ENCODE peak calls at places on chromosomes 7 and 10, in five cellular contexts. J is SJSA1, C is PC-9, H is aorta, A is ascending aorta. F is an unnamed sample.
A peak's percentile ranks its signal among the peaks of the same experiment; 100 is the strongest.

GRCh38 chr10:124152139-124152780 is 58.9 kb upstream of the CHST15 start:
- DNase-seq in J (peak; percentile 83), C (peak; percentile 81), H (peak; percentile 85), A (peak; percentile 85), F (peak; percentile 34)

GRCh38 chr7:75867390-75867717 is 11.5 kb upstream of the RHBDD2 start:
- DNase-seq in J (no peak), C (no peak), H (no peak), A (no peak), F (no peak)

GRCh38 chr10:131814567-131815290 is 86.1 kb upstream of the PPP2R2D start:
- DNase-seq in J (peak; percentile 30), C (no peak), H (no peak), A (peak; percentile 45), F (no peak)

GRCh38 chr10:110220383-110220782 is 13.0 kb downstream of the MXI1 start:
- DNase-seq in J (no peak), C (no peak), H (peak; percentile 62), A (peak; percentile 71), F (no peak)

GRCh38 chr10:46285966-46286620 is 704 bp upstream of the ANTXRL start:
- DNase-seq in J (peak; percentile 36), C (no peak), H (no peak), A (peak; percentile 41), F (no peak)

GRCh38 chr7:100612730-100613446 is 548 bp downstream of the MOSPD3 start:
- DNase-seq in J (no peak), C (no peak), H (no peak), A (no peak), F (no peak)

GRCh38 chr10:121460733-121461132 is 137.5 kb downstream of the FGFR2 start:
- DNase-seq in J (no peak), C (no peak), H (no peak), A (peak; percentile 64), F (no peak)

GRCh38 chr10:98608417-98608816 is 161.7 kb upstream of the HPS1 start:
- DNase-seq in J (no peak), C (no peak), H (no peak), A (no peak), F (no peak)

GRCh38 chr7:27689045-27689877 is 26.6 kb upstream of the HIBADH start:
- DNase-seq in J (no peak), C (peak; percentile 49), H (no peak), A (no peak), F (no peak)

GRCh38 chr7:618539-619355 is 99.1 kb upstream of the PDGFA start:
- DNase-seq in J (no peak), C (no peak), H (peak; percentile 53), A (no peak), F (no peak)
- H3K27ac ChIP-seq in J (no peak overlapping the region), C (no peak overlapping the region), H (no peak overlapping the region), A (no peak overlapping the region), F (no peak overlapping the region)

DNA sequence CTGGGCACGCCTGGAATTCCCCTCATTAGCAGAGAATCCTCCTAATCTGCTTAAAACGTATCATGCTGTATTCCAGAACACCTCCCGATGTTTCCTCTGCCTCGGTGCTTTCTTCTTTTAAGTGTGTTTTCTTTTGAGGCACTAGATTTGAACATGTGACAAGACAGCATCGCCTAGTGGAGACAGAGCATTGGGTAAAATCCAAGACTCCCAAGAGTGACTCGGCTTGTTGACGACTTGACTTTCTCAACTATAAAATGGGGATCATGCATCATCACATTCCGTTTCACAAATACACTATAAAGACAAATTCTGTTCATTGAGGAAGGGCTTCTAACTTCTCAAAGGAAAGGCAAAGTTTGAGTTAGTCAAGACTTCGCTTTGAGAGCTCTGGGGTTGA is 105.6 kb upstream of the RNF32 start:
- DNase-seq in J (no peak), C (no peak), H (no peak), A (no peak), F (no peak)
- H3K27ac ChIP-seq in J (no peak overlapping the region), C (no peak overlapping the region), H (no peak overlapping the region), A (no peak overlapping the region), F (no peak overlapping the region)

DNA sequence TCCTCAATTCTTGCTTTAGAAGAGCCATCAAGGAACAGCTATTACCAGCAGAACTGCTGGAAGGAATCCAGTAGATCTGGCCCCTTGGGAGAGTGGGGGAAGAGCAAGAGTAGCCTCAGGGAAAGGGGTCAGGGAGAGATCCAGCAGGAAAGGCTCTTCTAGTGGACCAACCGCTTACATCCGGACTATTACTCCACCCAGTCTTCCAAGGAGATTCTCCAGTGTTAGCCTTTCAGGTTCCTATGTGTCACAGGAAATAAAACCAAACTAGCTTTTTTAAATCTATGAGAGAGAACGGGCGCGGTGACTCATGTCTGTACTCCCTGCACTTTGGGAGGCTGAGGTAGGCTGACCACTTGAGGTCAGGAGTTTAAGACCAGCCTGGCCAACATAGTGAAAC is 34.3 kb downstream of the TET1 start:
- DNase-seq in J (peak; percentile 65), C (peak; percentile 55), H (no peak), A (no peak), F (no peak)
- H3K27ac ChIP-seq in J (peak overlapping the region; percentile 77), C (peak overlapping the region; percentile 35), H (no peak overlapping the region), A (no peak overlapping the region), F (peak overlapping the region; percentile 14)

GRCh38 chr10:16942361-16943078 is 125.3 kb upstream of the RSU1 start:
- DNase-seq in J (no peak), C (no peak), H (no peak), A (no peak), F (no peak)

GRCh38 chr10:16941865-16942264 is 124.6 kb upstream of the RSU1 start:
- DNase-seq in J (no peak), C (no peak), H (no peak), A (no peak), F (no peak)

GRCh38 chr10:16944081-16944922 is 127.1 kb upstream of the RSU1 start:
- DNase-seq in J (no peak), C (no peak), H (no peak), A (no peak), F (no peak)

GRCh38 chr10:16944961-16945360 is 127.7 kb upstream of the RSU1 start:
- DNase-seq in J (no peak), C (no peak), H (no peak), A (no peak), F (no peak)

GRCh38 chr10:16943301-16944080 is 126.3 kb upstream of the RSU1 start:
- DNase-seq in J (no peak), C (no peak), H (no peak), A (no peak), F (no peak)
- H3K27ac ChIP-seq in J (no peak overlapping the region), C (no peak overlapping the region), H (no peak overlapping the region), A (peak overlapping the region; percentile 58), F (no peak overlapping the region)

GRCh38 chr7:30649717-30650116 is 32.5 kb downstream of the CRHR2 start:
- DNase-seq in J (no peak), C (no peak), H (no peak), A (peak; percentile 44), F (no peak)

GRCh38 chr7:30646154-30646553 is 36.1 kb downstream of the CRHR2 start:
- DNase-seq in J (no peak), C (no peak), H (no peak), A (no peak), F (no peak)

GRCh38 chr7:30647589-30647988 is 34.7 kb downstream of the CRHR2 start:
- DNase-seq in J (no peak), C (no peak), H (no peak), A (peak; percentile 51), F (no peak)

GRCh38 chr7:30650455-30650854 is 31.8 kb downstream of the CRHR2 start:
- DNase-seq in J (peak; percentile 34), C (no peak), H (no peak), A (peak; percentile 34), F (no peak)

DNA sequence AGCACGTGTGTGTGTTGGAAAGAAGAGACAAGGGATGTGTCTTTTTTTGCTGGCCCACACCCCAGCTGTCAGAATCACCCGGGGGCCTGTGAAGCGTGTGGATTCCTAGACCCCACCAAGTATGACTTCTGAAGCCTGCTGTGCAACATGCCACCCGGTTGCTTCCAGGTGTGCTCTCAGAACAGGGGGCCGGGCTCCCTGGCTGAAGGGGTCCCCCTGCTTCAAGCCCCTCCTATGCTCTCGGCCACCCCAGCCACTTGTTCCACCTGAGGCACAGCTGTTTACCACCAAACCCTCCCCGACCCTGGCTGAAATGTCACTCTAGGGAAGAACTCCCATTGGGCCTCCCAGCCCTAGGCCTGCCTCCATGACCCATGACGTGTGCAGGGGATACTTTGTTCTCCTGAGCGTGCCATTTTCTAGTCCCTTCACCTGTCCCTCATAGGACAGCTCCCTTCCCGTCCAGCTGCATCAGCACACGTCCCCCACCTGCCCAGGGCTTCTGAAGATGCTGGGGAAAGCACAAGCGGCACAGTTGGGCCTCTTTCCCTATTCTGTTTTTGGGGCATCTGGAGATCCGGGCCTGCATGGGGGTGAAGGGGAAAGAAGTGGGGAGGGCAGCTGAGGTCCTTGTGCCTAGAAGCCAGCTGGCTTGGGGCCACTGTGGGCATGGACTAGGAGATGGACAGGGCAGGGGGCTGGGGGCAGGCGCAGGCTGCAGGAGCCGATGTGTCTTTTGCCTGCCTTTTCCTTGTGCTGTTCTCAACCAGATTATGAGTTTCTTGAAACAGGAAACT is 33.3 kb downstream of the CRHR2 start:
- DNase-seq in J (no peak), C (no peak), H (no peak), A (peak; percentile 38), F (no peak)
- H3K27ac ChIP-seq in J (no peak overlapping the region), C (no peak overlapping the region), H (no peak overlapping the region), A (no peak overlapping the region), F (no peak overlapping the region)

DNA sequence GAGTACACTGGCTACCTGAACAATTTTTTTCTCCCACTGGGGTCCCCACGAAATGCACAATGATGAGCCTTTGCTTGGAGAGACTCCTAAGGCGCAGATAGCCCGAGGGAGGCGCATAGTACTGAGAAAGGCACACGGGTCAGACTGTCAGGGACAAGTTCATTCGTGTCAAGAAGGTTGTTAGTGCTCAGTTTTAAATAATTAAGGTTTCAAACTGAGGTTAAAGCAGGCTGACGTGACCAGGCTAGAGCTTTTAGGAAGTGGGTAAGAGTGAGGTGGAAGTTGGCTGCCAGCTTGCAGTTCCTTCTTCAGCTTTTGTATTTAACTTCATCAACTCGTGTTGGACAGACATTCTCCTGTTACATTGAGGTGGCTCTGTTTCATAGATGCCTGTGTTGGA is 31.6 kb downstream of the RBM33 start:
- DNase-seq in J (no peak), C (no peak), H (no peak), A (no peak), F (no peak)
- H3K27ac ChIP-seq in J (peak overlapping the region; percentile 82), C (no peak overlapping the region), H (no peak overlapping the region), A (no peak overlapping the region), F (peak overlapping the region; percentile 20)

DNA sequence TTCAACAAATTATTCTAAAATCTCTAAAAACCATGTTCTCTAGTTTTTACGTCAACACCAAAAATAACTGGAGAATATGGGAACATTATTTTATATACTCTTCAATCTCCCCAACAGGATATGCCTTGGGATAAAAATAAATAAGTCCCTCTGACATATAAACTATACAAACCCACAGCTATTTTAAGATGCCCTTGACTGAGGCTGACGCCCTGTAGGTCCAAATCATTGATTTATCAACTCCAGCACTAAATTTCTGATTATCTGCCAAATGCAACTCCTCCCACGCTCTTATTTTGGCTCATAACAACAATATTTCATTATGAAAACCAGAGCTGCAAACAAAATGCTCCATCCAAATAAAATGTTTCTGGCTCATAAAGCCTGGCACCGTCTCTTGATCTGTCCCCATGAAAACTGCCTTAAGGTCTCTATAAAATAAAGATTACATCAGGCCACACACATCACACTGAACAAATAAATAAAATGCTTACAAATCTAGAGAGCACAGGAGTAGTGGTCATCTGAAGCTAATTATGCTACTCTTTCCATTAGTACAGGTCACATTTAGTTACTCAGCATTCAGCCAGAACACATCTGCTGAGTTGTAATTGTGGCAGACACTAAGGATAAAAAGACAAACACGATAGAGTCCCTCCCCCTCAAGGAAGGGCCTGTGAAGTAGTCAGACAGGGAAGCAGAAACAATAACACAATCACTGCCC is 28.8 kb downstream of the CACUL1 start:
- DNase-seq in J (no peak), C (no peak), H (no peak), A (no peak), F (no peak)
- H3K27ac ChIP-seq in J (peak overlapping the region; percentile 23), C (no peak overlapping the region), H (no peak overlapping the region), A (no peak overlapping the region), F (peak overlapping the region; percentile 9)

GRCh38 chr7:19920200-19920599 is 146.8 kb upstream of the TMEM196 start:
- DNase-seq in J (no peak), C (peak; percentile 41), H (no peak), A (no peak), F (no peak)
- H3K27ac ChIP-seq in J (peak overlapping the region; percentile 10), C (no peak overlapping the region), H (no peak overlapping the region), A (no peak overlapping the region), F (no peak overlapping the region)

F was measured in epithelial cell of prostate.